ENCODE peak calls at places on chromosomes 12 and 14, in seven cellular contexts. Q is GM23338, S is natural killer cell, B is GM20000, U is A549, V is PC-9, X is gastrocnemius medialis. C is an unnamed sample.
A peak's percentile ranks its signal among the peaks of the same experiment; 100 is the strongest.

GRCh38 chr12:28506271-28506670 is 316.0 kb downstream of the CCDC91 start:
- DNase-seq in X (no peak), B (no peak), Q (no peak), S (no peak), V (no peak), U (no peak), C (no peak)

GRCh38 chr14:61564623-61565091 is 130.7 kb upstream of the HIF1A start:
- DNase-seq in B (no peak), S (no peak), X (no peak), V (peak; percentile 88), U (peak; percentile 79), Q (peak; percentile 17), C (no peak)

GRCh38 chr12:42701079-42701478 is 111.5 kb upstream of the PRICKLE1 start:
- DNase-seq in S (no peak), Q (no peak), B (no peak), X (no peak), V (no peak), U (no peak), C (no peak)

GRCh38 chr12:80241576-80242273 is 142.4 kb downstream of the OTOGL start:
- DNase-seq in S (no peak), X (no peak), B (no peak), Q (no peak), U (no peak), V (peak; percentile 49), C (no peak)

GRCh38 chr12:3145036-3145435 is 67.9 kb downstream of the TSPAN9 start:
- DNase-seq in U (no peak), S (no peak), X (no peak), V (no peak), Q (no peak), B (no peak), C (no peak)

GRCh38 chr12:48767047-48767446 is 21.8 kb downstream of the ADCY6 start:
- DNase-seq in V (no peak), S (no peak), B (no peak), X (no peak), U (no peak), Q (no peak), C (no peak)

GRCh38 chr12:68011882-68012207 is 22.6 kb downstream of the IFNG-AS1 start:
- DNase-seq in V (no peak), B (no peak), X (no peak), Q (peak; percentile 14), U (no peak), S (no peak), C (no peak)

GRCh38 chr12:74349925-74350324 is 187.7 kb upstream of the ATXN7L3B start:
- DNase-seq in Q (no peak), U (no peak), V (no peak), S (no peak), B (no peak), X (no peak), C (no peak)

GRCh38 chr12:124625867-124626675 is 58.7 kb upstream of the NCOR2 start:
- DNase-seq in V (peak; percentile 91), S (peak; percentile 18), X (peak; percentile 81), Q (no peak), U (peak; percentile 76), B (no peak), C (no peak)

GRCh38 chr12:26341481-26341880 is 146.1 kb downstream of the SSPN start:
- DNase-seq in B (no peak), S (no peak), U (no peak), V (no peak), Q (no peak), X (no peak), C (no peak)

GRCh38 chr12:1593232-1594044 is 943 bp downstream of the FBXL14 start:
- DNase-seq in X (peak; percentile 32), Q (peak; percentile 53), S (peak; percentile 44), U (no peak), V (peak; percentile 65), B (peak; percentile 51), C (no peak)

GRCh38 chr14:29654910-29655590 is 272.6 kb downstream of the PRKD1 start:
- DNase-seq in B (no peak), S (no peak), X (no peak), U (no peak), Q (no peak), V (no peak), C (no peak)

GRCh38 chr12:40645361-40645760 is 46.9 kb upstream of the CNTN1 start:
- DNase-seq in U (no peak), Q (no peak), X (no peak), B (no peak), V (no peak), S (no peak), C (no peak)

GRCh38 chr14:99381688-99382060 is 99.0 kb downstream of the SETD3 start:
- DNase-seq in U (no peak), S (no peak), B (no peak), X (no peak), Q (no peak), V (no peak), C (no peak)

GRCh38 chr14:61575126-61575525 is 120.2 kb upstream of the HIF1A start:
- DNase-seq in S (no peak), U (no peak), X (no peak), V (no peak), Q (no peak), B (no peak), C (no peak)

GRCh38 chr14:90820958-90821357 is 4.7 kb upstream of the TTC7B start:
- DNase-seq in Q (no peak), S (peak; percentile 66), B (peak; percentile 63), V (no peak), X (no peak), U (no peak), C (no peak)

GRCh38 chr12:85865905-85866304 is 8.2 kb upstream of the NTS start:
- DNase-seq in V (no peak), B (no peak), Q (no peak), X (no peak), U (no peak), S (no peak), C (no peak)

GRCh38 chr12:17148706-17149105 is 542.7 kb upstream of the LMO3 start:
- DNase-seq in X (no peak), Q (no peak), U (no peak), V (no peak), B (no peak), S (no peak), C (no peak)

GRCh38 chr12:17151917-17152316 is 546.0 kb upstream of the LMO3 start:
- DNase-seq in S (no peak), Q (no peak), U (no peak), B (no peak), X (no peak), V (no peak), C (no peak)
- TF ChIP-seq CTCF in S (no peak), Q (no peak), U (no peak), B (no peak), X (no peak), V (no peak), C (no peak)

DNA sequence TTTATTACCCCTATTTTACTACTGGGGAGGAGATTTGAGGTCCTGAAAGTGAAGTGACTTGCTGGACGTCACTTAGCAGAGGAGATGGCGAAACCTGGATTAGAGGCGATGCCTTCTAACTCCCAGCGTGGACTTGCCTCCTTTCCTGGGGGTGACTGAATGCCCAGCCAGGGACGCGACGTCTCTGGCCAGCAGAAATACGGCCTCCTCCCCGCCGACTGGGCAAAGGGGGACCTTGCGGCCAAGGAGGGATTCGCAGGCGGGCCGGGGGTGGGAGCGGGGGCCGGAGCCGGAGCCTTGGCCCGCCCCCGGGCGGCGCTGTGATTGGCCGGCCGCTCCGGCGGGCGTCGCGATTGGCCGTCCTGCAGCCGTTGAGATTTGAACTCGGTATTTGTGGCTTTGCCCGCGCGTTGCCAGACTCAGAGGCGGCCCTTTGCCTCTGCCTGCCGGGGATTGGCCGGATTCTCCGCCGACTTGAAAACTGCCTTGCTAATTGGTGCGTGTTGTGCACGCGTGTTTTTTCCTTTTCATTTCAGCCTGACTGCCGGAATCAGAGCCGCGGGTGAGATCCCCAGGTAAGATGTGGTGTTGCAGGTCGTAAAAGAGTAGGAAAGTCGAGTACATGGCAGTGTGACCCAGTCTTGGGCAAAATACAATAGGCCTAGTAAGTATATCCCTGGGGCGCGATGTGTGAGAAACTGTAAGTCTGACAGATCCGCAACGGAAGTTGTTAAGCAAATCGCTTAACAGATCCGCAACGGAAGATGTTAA is at the start of gene NCAPD2:
- DNase-seq in X (peak; percentile 95), Q (peak; percentile 97), B (peak; percentile 95), U (peak; percentile 90), V (peak; percentile 98), S (peak; percentile 90), C (peak; percentile 85)
- TF ChIP-seq CTCF in X (peak; percentile 60), Q (no peak), B (no peak), U (no peak), V (peak; percentile 46), S (no peak), C (no peak)

GRCh38 chr12:103626498-103626897 is 39.4 kb downstream of the STAB2 start:
- DNase-seq in V (no peak), B (no peak), Q (peak; percentile 48), X (peak; percentile 80), S (no peak), U (peak; percentile 67), C (no peak)
- TF ChIP-seq CTCF in V (no peak), B (no peak), Q (peak; percentile 66), X (no peak), S (no peak), U (peak; percentile 78), C (no peak)

DNA sequence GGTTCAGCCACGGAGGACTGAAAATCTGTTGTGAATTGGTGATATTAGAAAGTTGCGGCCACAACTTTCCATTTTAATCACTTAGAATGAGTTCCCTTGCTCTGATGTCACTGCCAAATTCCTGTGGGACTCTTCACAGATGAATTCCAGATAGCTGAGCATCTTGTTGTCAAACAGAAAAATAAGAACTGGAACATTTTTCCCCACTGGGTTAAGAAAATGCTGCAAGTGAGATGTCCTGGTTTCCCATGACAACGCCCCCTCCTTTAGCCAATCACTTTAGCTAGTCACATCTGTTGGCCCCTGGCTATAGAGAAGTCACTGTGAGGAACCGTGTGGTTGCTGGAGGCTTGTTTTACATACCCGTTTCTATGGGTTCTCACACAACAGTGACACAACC is 135.9 kb downstream of the KTN1 start:
- DNase-seq in B (peak; percentile 14), S (no peak), X (peak; percentile 79), Q (no peak), U (no peak), V (no peak), C (no peak)
- TF ChIP-seq CTCF in B (no peak), S (no peak), X (no peak), Q (no peak), U (no peak), V (no peak), C (no peak)

DNA sequence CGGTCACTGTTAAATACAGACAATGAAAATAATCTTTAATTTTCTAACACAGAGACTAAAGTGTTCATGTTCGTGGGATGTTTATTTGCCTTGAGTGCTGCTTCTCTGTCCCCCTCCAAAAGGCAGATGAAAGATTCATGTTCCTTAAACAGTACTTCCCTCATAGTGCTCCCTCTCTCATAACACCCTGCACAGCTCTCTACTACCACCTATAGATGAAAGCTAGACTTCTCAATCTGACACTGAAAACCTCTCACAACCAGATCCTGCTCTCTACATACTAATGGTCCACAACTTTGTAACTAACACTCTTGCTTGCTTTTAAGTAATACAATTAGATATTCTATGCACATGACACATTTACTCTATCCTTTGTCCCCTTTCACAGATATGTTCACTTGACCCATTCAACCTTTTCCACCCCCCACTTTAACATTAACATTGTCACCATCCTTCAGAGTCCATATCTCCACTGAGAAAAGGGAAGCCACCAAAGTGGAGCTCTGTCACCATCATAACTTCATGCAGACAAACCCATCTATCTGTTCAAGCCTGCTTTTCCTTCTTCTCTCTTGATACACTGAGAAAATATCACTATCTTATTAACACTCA is 266.4 kb upstream of the USP15 start:
- DNase-seq in X (no peak), B (no peak), Q (peak; percentile 77), V (no peak), S (no peak), U (no peak), C (no peak)
- TF ChIP-seq CTCF in X (no peak), B (peak; percentile 28), Q (peak; percentile 86), V (peak; percentile 59), S (no peak), U (peak; percentile 52), C (no peak)